ENCODE peak calls at places on chromosomes 5 and 9, in eight cellular contexts. Q is PC-3; X is adrenal gland; C is CD8-positive, alpha-beta T cell; B is heart left ventricle; S is A549; T is CD8-positive, alpha-beta memory T cell; Z is SK-N-SH. K is an unnamed sample.

GRCh38 chr5:90408571-90409317 is 812 bp downstream of the CETN3 start:
- DNase-seq in Q (peak; percentile 63), T (no peak), S (no peak), C (no peak), B (no peak), Z (peak; percentile 21), X (no peak), K (no peak)

GRCh38 chr5:154370730-154371334 is 75.0 kb upstream of the SAP30L start:
- DNase-seq in C (no peak), Z (no peak), B (peak; percentile 65), Q (no peak), T (no peak), X (no peak), S (no peak), K (no peak)

GRCh38 chr9:87497080-87497603 is 525 bp upstream of the DAPK1 start:
- DNase-seq in Z (peak; percentile 32), Q (no peak), X (no peak), T (no peak), B (no peak), C (no peak), S (no peak), K (no peak)

GRCh38 chr5:142512680-142513042 is 173.2 kb downstream of the FGF1 start:
- DNase-seq in Z (no peak), T (no peak), X (no peak), B (no peak), Q (peak; percentile 69), S (peak; percentile 31), C (no peak), K (no peak)

GRCh38 chr5:5424736-5425135 is 2.3 kb downstream of the ICE1 start:
- DNase-seq in Q (no peak), B (no peak), X (no peak), T (no peak), S (no peak), C (no peak), Z (no peak), K (no peak)

GRCh38 chr5:111422747-111423455 is 89.4 kb downstream of the STARD4 start:
- DNase-seq in T (no peak), Q (no peak), C (no peak), Z (peak; percentile 4), X (no peak), S (no peak), B (no peak), K (no peak)

GRCh38 chr9:19379697-19380046 is 364 bp downstream of the RPS6 start:
- DNase-seq in Q (no peak), X (peak; percentile 32), B (no peak), S (no peak), C (peak; percentile 53), T (no peak), Z (peak; percentile 54), K (no peak)

GRCh38 chr5:149702953-149703646 is 27.0 kb upstream of the PPARGC1B start:
- DNase-seq in X (no peak), C (no peak), Q (no peak), S (no peak), Z (no peak), B (no peak), T (no peak), K (no peak)

GRCh38 chr9:112331676-112331955 is 1.8 kb downstream of the PTBP3 start:
- DNase-seq in T (no peak), Q (peak; percentile 18), Z (no peak), C (no peak), S (no peak), X (no peak), B (no peak), K (no peak)

GRCh38 chr5:143355710-143356109 is 47.8 kb downstream of the NR3C1 start:
- DNase-seq in Z (peak; percentile 50), X (peak; percentile 76), C (peak; percentile 63), T (peak; percentile 81), S (peak; percentile 94), Q (peak; percentile 87), B (peak; percentile 71), K (peak; percentile 50)

GRCh38 chr5:74679968-74680367 is 5.1 kb upstream of the HEXB start:
- DNase-seq in C (no peak), S (no peak), X (no peak), T (no peak), Q (no peak), B (no peak), Z (no peak), K (no peak)

GRCh38 chr9:8961186-8961666 is 1161.6 kb upstream of the DMAC1 start:
- DNase-seq in S (no peak), T (no peak), Z (no peak), Q (no peak), X (peak; percentile 94), C (no peak), B (peak; percentile 81), K (no peak)

GRCh38 chr5:96235008-96235910 is 197.8 kb downstream of the PCSK1 start:
- DNase-seq in X (no peak), Z (no peak), S (no peak), T (no peak), Q (no peak), C (no peak), B (no peak), K (no peak)
- H3K27ac ChIP-seq in X (peak overlapping the region; percentile 60), Z (peak overlapping the region; percentile 5), S (no peak overlapping the region), T (no peak overlapping the region), Q (no peak overlapping the region), C (no peak overlapping the region), B (peak overlapping the region; percentile 81), K (peak overlapping the region; percentile 52)

GRCh38 chr5:170139786-170140335 is 34.2 kb downstream of the FOXI1 start:
- DNase-seq in B (no peak), C (no peak), Z (no peak), X (no peak), Q (no peak), S (peak; percentile 2), T (no peak), K (no peak)
- H3K4me1 ChIP-seq in B (no peaks in the 10 kb centered on the region), C (no peaks in the 10 kb centered on the region), Z (no peaks in the 10 kb centered on the region), X (no peaks in the 10 kb centered on the region), Q (no peaks in the 10 kb centered on the region), S (peaks cover 5% of the 10 kb centered on the region), T (no peaks in the 10 kb centered on the region), K (no peaks in the 10 kb centered on the region)

GRCh38 chr9:2701070-2701469 is 16.2 kb upstream of the KCNV2 start:
- DNase-seq in Q (no peak), S (no peak), T (no peak), Z (no peak), X (no peak), C (no peak), B (no peak), K (no peak)
- H3K4me3 ChIP-seq in Q (no peak overlapping the region), S (no peak overlapping the region), T (no peak overlapping the region), Z (no peak overlapping the region), X (no peak overlapping the region), C (no peak overlapping the region), B (no peak overlapping the region), K (no peak overlapping the region)

DNA sequence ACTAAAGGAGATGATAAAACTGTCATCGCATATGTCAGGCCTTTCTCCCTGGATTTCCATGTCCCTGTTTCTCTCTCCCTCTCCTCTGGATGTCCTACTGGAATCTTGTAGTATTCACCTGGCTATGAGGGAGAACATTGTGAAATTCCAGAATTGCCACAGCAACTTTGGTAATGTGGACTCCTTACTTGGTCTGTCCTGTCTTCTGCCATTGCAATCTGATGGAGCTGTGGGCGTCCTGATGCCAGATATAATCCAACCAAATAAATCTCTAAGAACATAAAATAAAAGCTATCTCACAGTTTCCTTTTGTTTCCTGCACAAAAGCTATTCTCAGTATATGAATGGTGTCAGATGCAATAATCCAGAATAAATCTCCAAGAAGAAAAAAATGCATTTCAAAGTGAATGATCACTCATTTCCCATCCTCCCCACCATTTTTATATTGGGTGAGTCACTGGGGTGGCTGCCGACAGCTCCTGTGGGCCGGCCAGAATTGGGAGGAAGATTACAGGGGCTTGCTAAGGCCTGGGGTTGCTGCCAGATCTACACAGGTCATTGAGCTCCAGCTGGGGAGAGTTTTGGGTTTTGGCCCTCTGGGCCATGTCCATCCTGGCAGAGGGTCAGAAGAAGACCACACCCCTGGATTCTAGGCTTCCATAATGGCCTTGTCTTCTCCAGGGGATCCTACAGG is 160.7 kb upstream of the PITX1 start:
- DNase-seq in B (no peak), X (no peak), S (no peak), T (no peak), Z (no peak), C (no peak), Q (no peak), K (no peak)
- H3K27ac ChIP-seq in B (no peak overlapping the region), X (no peak overlapping the region), S (no peak overlapping the region), T (no peak overlapping the region), Z (peak overlapping the region; percentile 8), C (no peak overlapping the region), Q (no peak overlapping the region), K (no peak overlapping the region)

GRCh38 chr5:43680286-43680685 is 77.3 kb downstream of the NNT start:
- DNase-seq in X (no peak), Z (peak; percentile 30), S (no peak), Q (no peak), C (no peak), T (no peak), B (no peak), K (no peak)
- H3K4me1 ChIP-seq in X (peaks cover 7% of the 10 kb centered on the region), Z (peaks cover 7% of the 10 kb centered on the region), S (no peaks in the 10 kb centered on the region), Q (no peaks in the 10 kb centered on the region), C (no peaks in the 10 kb centered on the region), T (no peaks in the 10 kb centered on the region), B (peaks cover 20% of the 10 kb centered on the region), K (no peaks in the 10 kb centered on the region)

K was measured in uterus.